ENCODE peak calls at places on chromosomes 3 and 15, in five cellular contexts. V is mucosa of descending colon, L is transverse colon, T is esophagus squamous epithelium, N is psoas muscle. J is an unnamed sample.

GRCh38 chr3:137948400-137949072 is 61.4 kb upstream of the CLDN18 start:
- DNase-seq in V (no peak), L (no peak), T (no peak), N (no peak), J (no peak)

GRCh38 chr3:195932418-195933043 is 24.2 kb upstream of the TNK2 start:
- DNase-seq in V (peak; percentile 35), L (no peak), T (no peak), N (no peak), J (no peak)

GRCh38 chr15:96678386-96678785 is 347.9 kb downstream of the NR2F2 start:
- DNase-seq in V (no peak), L (no peak), T (no peak), N (no peak), J (no peak)

GRCh38 chr3:98855811-98856400 is 45.6 kb downstream of the DCBLD2 start:
- DNase-seq in V (no peak), L (no peak), T (no peak), N (no peak), J (no peak)

GRCh38 chr15:86863226-86863915 is 783.7 kb downstream of the AGBL1 start:
- DNase-seq in V (no peak), L (no peak), T (no peak), N (peak; percentile 48), J (no peak)

GRCh38 chr15:60479711-60480110 is 769 bp upstream of the ICE2 start:
- DNase-seq in V (no peak), L (no peak), T (no peak), N (no peak), J (no peak)

GRCh38 chr15:58755956-58756355 is 6.4 kb upstream of the ADAM10 start:
- DNase-seq in V (no peak), L (no peak), T (no peak), N (no peak), J (no peak)

GRCh38 chr3:129665024-129665768 is 58.7 kb upstream of the PLXND1 start:
- DNase-seq in V (no peak), L (no peak), T (no peak), N (no peak), J (no peak)

DNA sequence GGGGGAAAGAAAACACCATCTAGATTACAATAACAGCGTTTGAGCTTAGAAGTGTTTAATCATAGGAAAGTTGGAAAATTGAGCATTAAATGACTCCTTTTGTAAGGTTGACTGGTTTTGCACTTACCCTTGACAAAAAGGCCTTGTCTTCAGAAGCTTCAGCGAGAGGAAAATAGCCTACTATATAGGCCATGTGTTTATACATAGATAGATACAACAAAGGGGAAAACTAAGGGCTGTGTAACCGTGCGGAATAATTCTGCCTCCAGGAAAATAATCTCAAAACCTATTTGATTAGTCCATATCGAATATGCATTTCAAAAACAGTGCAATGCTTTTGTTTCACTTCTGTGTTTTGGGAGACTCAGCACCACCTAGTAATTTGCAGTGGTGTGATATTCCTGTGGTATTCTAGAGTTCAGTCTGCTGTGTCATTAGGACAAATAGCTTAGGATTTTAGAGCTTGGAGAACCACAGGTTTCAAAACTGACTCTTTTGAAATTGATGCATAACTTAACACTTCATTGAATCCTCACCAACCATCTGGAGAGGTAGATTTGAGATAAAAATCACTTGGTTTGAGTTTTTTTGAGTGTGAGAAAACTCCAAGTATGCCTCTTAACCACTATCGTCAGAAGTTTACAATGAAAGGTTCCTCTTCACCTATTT is 1.8 kb downstream of the ARHGAP31 start:
- DNase-seq in V (no peak), L (no peak), T (no peak), N (no peak), J (no peak)
- H3K4me1 ChIP-seq in V (no peaks in the 10 kb centered on the region), L (peaks cover 17% of the 10 kb centered on the region), T (peaks cover 73% of the 10 kb centered on the region), N (peaks cover 7% of the 10 kb centered on the region), J (peaks cover 32% of the 10 kb centered on the region)

GRCh38 chr3:172148269-172148668 is 108.9 kb downstream of the FNDC3B start:
- DNase-seq in V (no peak), L (no peak), T (no peak), N (no peak), J (no peak)
- H3K4me1 ChIP-seq in V (peaks cover 12% of the 10 kb centered on the region), L (peaks cover 13% of the 10 kb centered on the region), T (peaks cover 22% of the 10 kb centered on the region), N (peaks cover 49% of the 10 kb centered on the region), J (peaks cover 11% of the 10 kb centered on the region)

GRCh38 chr3:159860269-159860668 is 128.4 kb upstream of the IL12A start:
- DNase-seq in V (no peak), L (no peak), T (no peak), N (no peak), J (no peak)
- H3K4me1 ChIP-seq in V (no peaks in the 10 kb centered on the region), L (peaks cover 14% of the 10 kb centered on the region), T (peaks cover 60% of the 10 kb centered on the region), N (peaks cover 84% of the 10 kb centered on the region), J (no peaks in the 10 kb centered on the region)

GRCh38 chr3:134368751-134369105 is 5.5 kb downstream of the AMOTL2 start:
- DNase-seq in V (no peak), L (no peak), T (no peak), N (no peak), J (no peak)
- H3K4me1 ChIP-seq in V (peaks cover 25% of the 10 kb centered on the region), L (peaks cover 65% of the 10 kb centered on the region), T (peaks cover 93% of the 10 kb centered on the region), N (peaks cover 85% of the 10 kb centered on the region), J (peaks cover 20% of the 10 kb centered on the region)

GRCh38 chr3:12900885-12901411 is 59.6 kb upstream of the RPL32 start:
- DNase-seq in V (no peak), L (no peak), T (no peak), N (peak; percentile 12), J (no peak)
- H3K4me1 ChIP-seq in V (no peaks in the 10 kb centered on the region), L (no peaks in the 10 kb centered on the region), T (peaks cover 8% of the 10 kb centered on the region), N (peaks cover 22% of the 10 kb centered on the region), J (no peaks in the 10 kb centered on the region)

J was measured in CD8-positive, alpha-beta memory T cell.